ENCODE peak calls at places on chromosomes 7 and 10, in seven cellular contexts. One of them, this sample, is unnamed.

GRCh38 chr10:93445097-93445960 is 36.8 kb downstream of the MYOF start:
- DNase-seq in kidney glomerular epithelial cell: peak; percentile 96
- DNase-seq in M059J: peak; percentile 100
- DNase-seq in upper lobe of right lung: peak; percentile 95
- DNase-seq in fibroblast of lung: peak; percentile 99
- DNase-seq in skeletal muscle cell: peak; percentile 95
- DNase-seq in EH: peak; percentile 98
- DNase-seq in this sample: peak; percentile 99

GRCh38 chr10:132229834-132230556 is 43.2 kb downstream of the DPYSL4 start:
- DNase-seq in kidney glomerular epithelial cell: no peak
- DNase-seq in EH: no peak
- DNase-seq in skeletal muscle cell: no peak
- DNase-seq in M059J: no peak
- DNase-seq in fibroblast of lung: peak; percentile 9
- DNase-seq in upper lobe of right lung: peak; percentile 74
- DNase-seq in this sample: no peak

GRCh38 chr10:78604286-78604685 is 464.5 kb upstream of the ZMIZ1 start:
- DNase-seq in M059J: no peak
- DNase-seq in upper lobe of right lung: no peak
- DNase-seq in EH: no peak
- DNase-seq in kidney glomerular epithelial cell: no peak
- DNase-seq in skeletal muscle cell: no peak
- DNase-seq in fibroblast of lung: no peak
- DNase-seq in this sample: no peak

GRCh38 chr7:77235280-77235679 is 35.7 kb upstream of the FGL2 start:
- DNase-seq in fibroblast of lung: peak; percentile 45
- DNase-seq in EH: peak; percentile 26
- DNase-seq in kidney glomerular epithelial cell: peak; percentile 45
- DNase-seq in upper lobe of right lung: no peak
- DNase-seq in M059J: no peak
- DNase-seq in skeletal muscle cell: no peak
- DNase-seq in this sample: no peak

GRCh38 chr7:96182424-96183158 is 139.3 kb downstream of the SLC25A13 start:
- DNase-seq in EH: no peak
- DNase-seq in fibroblast of lung: no peak
- DNase-seq in kidney glomerular epithelial cell: no peak
- DNase-seq in upper lobe of right lung: no peak
- DNase-seq in skeletal muscle cell: no peak
- DNase-seq in M059J: no peak
- DNase-seq in this sample: no peak

GRCh38 chr7:70190266-70190665 is 592.0 kb downstream of the AUTS2 start:
- DNase-seq in skeletal muscle cell: no peak
- DNase-seq in EH: no peak
- DNase-seq in kidney glomerular epithelial cell: no peak
- DNase-seq in fibroblast of lung: no peak
- DNase-seq in M059J: no peak
- DNase-seq in upper lobe of right lung: no peak
- DNase-seq in this sample: peak; percentile 9

GRCh38 chr10:17222329-17222728 is 5.7 kb upstream of the VIM start:
- DNase-seq in upper lobe of right lung: no peak
- DNase-seq in EH: no peak
- DNase-seq in M059J: peak; percentile 19
- DNase-seq in skeletal muscle cell: no peak
- DNase-seq in fibroblast of lung: peak; percentile 47
- DNase-seq in kidney glomerular epithelial cell: peak; percentile 21
- DNase-seq in this sample: no peak

GRCh38 chr10:580796-581195 is 108.7 kb downstream of the DIP2C start:
- DNase-seq in M059J: peak; percentile 78
- DNase-seq in kidney glomerular epithelial cell: no peak
- DNase-seq in upper lobe of right lung: no peak
- DNase-seq in EH: peak; percentile 93
- DNase-seq in skeletal muscle cell: peak; percentile 69
- DNase-seq in fibroblast of lung: peak; percentile 94
- DNase-seq in this sample: peak; percentile 63

GRCh38 chr10:13450078-13450477 is 78.7 kb downstream of the BEND7 start:
- DNase-seq in upper lobe of right lung: no peak
- DNase-seq in skeletal muscle cell: peak; percentile 29
- DNase-seq in M059J: peak; percentile 48
- DNase-seq in kidney glomerular epithelial cell: no peak
- DNase-seq in EH: peak; percentile 52
- DNase-seq in fibroblast of lung: peak; percentile 86
- DNase-seq in this sample: no peak

GRCh38 chr10:3355536-3355935 is 183.0 kb upstream of the PITRM1 start:
- DNase-seq in kidney glomerular epithelial cell: no peak
- DNase-seq in upper lobe of right lung: no peak
- DNase-seq in fibroblast of lung: no peak
- DNase-seq in skeletal muscle cell: no peak
- DNase-seq in M059J: no peak
- DNase-seq in EH: no peak
- DNase-seq in this sample: no peak

GRCh38 chr10:13993169-13993568 is 337.6 kb downstream of the FRMD4A start:
- DNase-seq in M059J: peak; percentile 47
- DNase-seq in upper lobe of right lung: no peak
- DNase-seq in skeletal muscle cell: peak; percentile 85
- DNase-seq in EH: peak; percentile 80
- DNase-seq in fibroblast of lung: peak; percentile 88
- DNase-seq in kidney glomerular epithelial cell: no peak
- DNase-seq in this sample: peak; percentile 72

GRCh38 chr7:134016223-134016941 is 110.8 kb upstream of the LRGUK start:
- DNase-seq in EH: peak; percentile 46
- DNase-seq in kidney glomerular epithelial cell: peak; percentile 16
- DNase-seq in skeletal muscle cell: no peak
- DNase-seq in fibroblast of lung: peak; percentile 20
- DNase-seq in M059J: peak; percentile 39
- DNase-seq in upper lobe of right lung: no peak
- DNase-seq in this sample: peak; percentile 56

GRCh38 chr7:22443370-22444180 is 56.4 kb downstream of the STEAP1B start:
- DNase-seq in fibroblast of lung: peak; percentile 50
- DNase-seq in M059J: peak; percentile 68
- DNase-seq in upper lobe of right lung: no peak
- DNase-seq in skeletal muscle cell: no peak
- DNase-seq in kidney glomerular epithelial cell: no peak
- DNase-seq in EH: peak; percentile 20
- DNase-seq in this sample: no peak

GRCh38 chr7:144519900-144520299 is 116.4 kb upstream of the NOBOX start:
- DNase-seq in kidney glomerular epithelial cell: no peak
- DNase-seq in M059J: no peak
- DNase-seq in fibroblast of lung: no peak
- DNase-seq in skeletal muscle cell: no peak
- DNase-seq in EH: no peak
- DNase-seq in upper lobe of right lung: no peak
- DNase-seq in this sample: no peak

GRCh38 chr7:1386623-1387220 is 72.5 kb downstream of the MICALL2 start:
- DNase-seq in fibroblast of lung: no peak
- DNase-seq in M059J: peak; percentile 52
- DNase-seq in upper lobe of right lung: no peak
- DNase-seq in skeletal muscle cell: no peak
- DNase-seq in EH: no peak
- DNase-seq in kidney glomerular epithelial cell: no peak
- DNase-seq in this sample: no peak

GRCh38 chr7:36275735-36276284 is 113.9 kb upstream of the ANLN start:
- DNase-seq in fibroblast of lung: no peak
- DNase-seq in upper lobe of right lung: no peak
- DNase-seq in EH: no peak
- DNase-seq in kidney glomerular epithelial cell: no peak
- DNase-seq in M059J: no peak
- DNase-seq in skeletal muscle cell: no peak
- DNase-seq in this sample: no peak

GRCh38 chr7:155767562-155768437 is 44.5 kb downstream of the SHH start:
- DNase-seq in fibroblast of lung: no peak
- DNase-seq in M059J: no peak
- DNase-seq in skeletal muscle cell: no peak
- DNase-seq in kidney glomerular epithelial cell: no peak
- DNase-seq in upper lobe of right lung: no peak
- DNase-seq in EH: no peak
- DNase-seq in this sample: no peak

GRCh38 chr7:2237109-2237602 is 4.4 kb upstream of the MAD1L1 start:
- DNase-seq in EH: no peak
- DNase-seq in upper lobe of right lung: peak; percentile 82
- DNase-seq in fibroblast of lung: no peak
- DNase-seq in M059J: no peak
- DNase-seq in kidney glomerular epithelial cell: no peak
- DNase-seq in skeletal muscle cell: no peak
- DNase-seq in this sample: no peak

GRCh38 chr7:124101173-124101768 is 68.4 kb upstream of the TMEM229A start:
- DNase-seq in M059J: peak; percentile 24
- DNase-seq in kidney glomerular epithelial cell: no peak
- DNase-seq in fibroblast of lung: no peak
- DNase-seq in skeletal muscle cell: no peak
- DNase-seq in upper lobe of right lung: no peak
- DNase-seq in EH: peak; percentile 0
- DNase-seq in this sample: no peak

GRCh38 chr10:3783313-3783689 is 1.7 kb downstream of the KLF6 start:
- DNase-seq in kidney glomerular epithelial cell: peak; percentile 55
- DNase-seq in fibroblast of lung: peak; percentile 84
- DNase-seq in M059J: peak; percentile 68
- DNase-seq in EH: peak; percentile 88
- DNase-seq in skeletal muscle cell: no peak
- DNase-seq in upper lobe of right lung: no peak
- DNase-seq in this sample: peak; percentile 77

GRCh38 chr10:97713351-97713827 is at the start of gene MARVELD1:
- DNase-seq in M059J: peak; percentile 64
- DNase-seq in kidney glomerular epithelial cell: peak; percentile 20
- DNase-seq in upper lobe of right lung: peak; percentile 84
- DNase-seq in skeletal muscle cell: peak; percentile 63
- DNase-seq in fibroblast of lung: peak; percentile 83
- DNase-seq in EH: peak; percentile 95
- DNase-seq in this sample: peak; percentile 83

GRCh38 chr10:59304521-59305097 is 57.7 kb downstream of the FAM13C start:
- DNase-seq in upper lobe of right lung: no peak
- DNase-seq in kidney glomerular epithelial cell: no peak
- DNase-seq in M059J: no peak
- DNase-seq in skeletal muscle cell: no peak
- DNase-seq in EH: no peak
- DNase-seq in fibroblast of lung: no peak
- DNase-seq in this sample: no peak